ENCODE peak calls at places on chromosomes 3 and 15, in nine cellular contexts. T, E, K, J, Y, S, H, U and F are unnamed samples.

GRCh38 chr3:150303776-150304175 is 104.3 kb upstream of the TSC22D2 start:
- DNase-seq in S (no peak), U (no peak), J (no peak), Y (no peak), K (no peak), E (peak; percentile 77), H (no peak), T (no peak), F (peak; percentile 56)

GRCh38 chr15:78149805-78150751 is 916 bp downstream of the IDH3A start:
- DNase-seq in Y (no peak), K (no peak), S (no peak), T (no peak), E (peak; percentile 21), U (no peak), H (peak; percentile 36), J (peak; percentile 43), F (peak; percentile 13)

GRCh38 chr3:177452487-177452886 is 255.2 kb upstream of the TBL1XR1 start:
- DNase-seq in T (no peak), J (no peak), H (peak; percentile 85), Y (peak; percentile 63), E (peak; percentile 18), S (no peak), K (no peak), U (peak; percentile 44), F (peak; percentile 57)

GRCh38 chr3:10666621-10667020 is 149.4 kb upstream of the SLC6A11 start:
- DNase-seq in K (peak; percentile 64), H (peak; percentile 3), E (no peak), T (no peak), S (no peak), J (no peak), U (no peak), Y (peak; percentile 35), F (no peak)

GRCh38 chr15:47675735-47676134 is 41.6 kb upstream of the SEMA6D start:
- DNase-seq in K (no peak), U (no peak), J (no peak), S (no peak), H (no peak), T (no peak), E (no peak), Y (no peak), F (no peak)

GRCh38 chr3:54342676-54343075 is 220.3 kb downstream of the CACNA2D3 start:
- DNase-seq in Y (no peak), K (no peak), S (peak; percentile 66), U (no peak), T (no peak), H (no peak), J (peak; percentile 61), E (no peak), F (no peak)

GRCh38 chr3:15750143-15750542 is 47.6 kb downstream of the ANKRD28 start:
- DNase-seq in T (no peak), U (no peak), H (peak; percentile 21), J (no peak), Y (no peak), E (no peak), S (no peak), K (no peak), F (no peak)

GRCh38 chr3:12503126-12503952 is 19.1 kb downstream of the TSEN2 start:
- DNase-seq in J (no peak), H (no peak), U (no peak), E (no peak), T (no peak), S (no peak), Y (no peak), K (no peak), F (no peak)

GRCh38 chr15:58042006-58042405 is 23.5 kb downstream of the ALDH1A2 start:
- DNase-seq in J (no peak), T (no peak), K (no peak), Y (no peak), H (no peak), E (no peak), U (no peak), S (no peak), F (no peak)

GRCh38 chr15:68717952-68718351 is 102.7 kb downstream of the ANP32A start:
- DNase-seq in H (no peak), K (no peak), U (no peak), T (no peak), S (no peak), E (no peak), Y (no peak), J (no peak), F (no peak)

GRCh38 chr15:23564798-23565394 is 578 bp upstream of the MKRN3 start:
- DNase-seq in T (no peak), E (no peak), J (no peak), Y (no peak), U (no peak), S (no peak), K (no peak), H (peak; percentile 1), F (no peak)

GRCh38 chr15:27934782-27935181 is 164.3 kb downstream of the OCA2 start:
- DNase-seq in T (no peak), J (no peak), Y (no peak), K (no peak), E (no peak), U (no peak), S (peak; percentile 7), H (no peak), F (no peak)

GRCh38 chr15:69666921-69667811 is 214.5 kb downstream of the RPLP1 start:
- DNase-seq in K (no peak), Y (no peak), H (no peak), S (peak; percentile 47), U (no peak), T (no peak), E (no peak), J (no peak), F (no peak)

GRCh38 chr15:101123222-101123910 is 128.5 kb downstream of the CHSY1 start:
- DNase-seq in T (no peak), K (no peak), H (peak; percentile 58), J (no peak), S (no peak), E (no peak), Y (no peak), U (peak; percentile 30), F (no peak)

GRCh38 chr3:49813497-49814174 is at the start of gene UBA7:
- DNase-seq in K (peak; percentile 65), H (peak; percentile 80), E (no peak), U (no peak), T (peak; percentile 54), S (peak; percentile 55), J (peak; percentile 1), Y (peak; percentile 55), F (peak; percentile 76)

GRCh38 chr3:133910422-133910821 is 14.7 kb upstream of the RAB6B start:
- DNase-seq in K (no peak), H (no peak), E (no peak), S (no peak), U (no peak), J (no peak), T (no peak), Y (no peak), F (no peak)

GRCh38 chr3:72700106-72700505 is 148.1 kb downstream of the SHQ1 start:
- DNase-seq in U (no peak), J (no peak), E (no peak), Y (no peak), T (no peak), S (no peak), K (no peak), H (no peak), F (no peak)

GRCh38 chr3:136577791-136578190 is 174.4 kb downstream of the STAG1 start:
- DNase-seq in K (no peak), J (no peak), S (no peak), Y (no peak), E (no peak), T (no peak), U (no peak), H (no peak), F (no peak)

GRCh38 chr15:87213646-87214045 is 1042.9 kb downstream of the NTRK3 start:
- DNase-seq in U (no peak), T (no peak), S (no peak), K (no peak), H (no peak), Y (no peak), J (no peak), E (no peak), F (no peak)

GRCh38 chr3:55204417-55204816 is 276.6 kb upstream of the LRTM1 start:
- DNase-seq in J (no peak), K (no peak), U (no peak), Y (no peak), T (no peak), E (no peak), H (peak; percentile 33), S (no peak), F (no peak)